ENCODE peak calls at places on chromosomes 7 and 10, in six cellular contexts. T, F, Z, W, V and P are unnamed samples.

GRCh38 chr10:122983898-122984297 is 3.7 kb downstream of the PSTK start:
- DNase-seq in T (no peak), F (no peak), Z (no peak), W (no peak), V (no peak), P (no peak)

GRCh38 chr10:18437486-18437885 is 213.9 kb downstream of the NSUN6 start:
- DNase-seq in T (no peak), F (no peak), Z (no peak), W (no peak), V (no peak), P (no peak)

GRCh38 chr7:20063645-20064044 is 153.5 kb downstream of the MACC1 start:
- DNase-seq in T (no peak), F (no peak), Z (no peak), W (no peak), V (no peak), P (no peak)

GRCh38 chr7:94509264-94509878 is at the start of gene CASD1:
- DNase-seq in T (peak), F (peak), Z (peak), W (peak), V (peak), P (peak)

GRCh38 chr10:110010076-110011069 is 2.6 kb downstream of the ADD3 start:
- DNase-seq in T (no peak), F (no peak), Z (no peak), W (peak), V (no peak), P (peak)

GRCh38 chr10:7773845-7774801 is 13.7 kb downstream of the KIN start:
- DNase-seq in T (peak), F (no peak), Z (no peak), W (no peak), V (no peak), P (no peak)

GRCh38 chr7:106283501-106283830 is 1.3 kb downstream of the NAMPT start:
- DNase-seq in T (no peak), F (peak), Z (no peak), W (no peak), V (no peak), P (no peak)

GRCh38 chr10:108791794-108792474 is 1131.4 kb downstream of the XPNPEP1 start:
- DNase-seq in T (no peak), F (no peak), Z (no peak), W (no peak), V (no peak), P (no peak)

GRCh38 chr10:3971713-3972112 is 186.7 kb upstream of the KLF6 start:
- DNase-seq in T (no peak), F (no peak), Z (no peak), W (no peak), V (no peak), P (no peak)

GRCh38 chr7:88167223-88167622 is 52.6 kb downstream of the SRI start:
- DNase-seq in T (no peak), F (no peak), Z (no peak), W (no peak), V (no peak), P (no peak)

GRCh38 chr10:123442901-123443300 is 223.3 kb upstream of the GPR26 start:
- DNase-seq in T (no peak), F (no peak), Z (no peak), W (no peak), V (no peak), P (no peak)

GRCh38 chr7:137969828-137970227 is 32.1 kb downstream of the CREB3L2 start:
- DNase-seq in T (no peak), F (no peak), Z (no peak), W (no peak), V (no peak), P (no peak)

GRCh38 chr7:137403282-137403681 is 59.7 kb upstream of the PTN start:
- DNase-seq in T (no peak), F (no peak), Z (no peak), W (no peak), V (no peak), P (no peak)

GRCh38 chr7:46485481-46486065 is 564.5 kb upstream of the IGFBP3 start:
- DNase-seq in T (no peak), F (peak), Z (no peak), W (no peak), V (no peak), P (no peak)

GRCh38 chr10:14474656-14475055 is 143.9 kb upstream of the FRMD4A start:
- DNase-seq in T (no peak), F (no peak), Z (peak), W (no peak), V (no peak), P (no peak)

GRCh38 chr7:135620447-135620846 is 41.9 kb upstream of the STMP1 start:
- DNase-seq in T (no peak), F (no peak), Z (no peak), W (no peak), V (no peak), P (no peak)

GRCh38 chr7:122520961-122521555 is 177.9 kb downstream of the RNF133 start:
- DNase-seq in T (no peak), F (no peak), Z (no peak), W (no peak), V (no peak), P (no peak)

GRCh38 chr7:101066141-101066857 is 19.0 kb upstream of the TRIM56 start:
- DNase-seq in T (no peak), F (no peak), Z (no peak), W (no peak), V (no peak), P (no peak)

GRCh38 chr7:47361229-47361628 is 220.7 kb downstream of the TNS3 start:
- DNase-seq in T (no peak), F (no peak), Z (no peak), W (no peak), V (no peak), P (no peak)

GRCh38 chr7:113207441-113207840 is 89.1 kb upstream of the SMIM30 start:
- DNase-seq in T (no peak), F (no peak), Z (no peak), W (no peak), V (no peak), P (no peak)

GRCh38 chr7:132614428-132615076 is 38.3 kb upstream of the PLXNA4 start:
- DNase-seq in T (peak), F (no peak), Z (peak), W (no peak), V (no peak), P (no peak)

GRCh38 chr7:101453617-101454016 is 90.9 kb downstream of the COL26A1 start:
- DNase-seq in T (no peak), F (no peak), Z (no peak), W (no peak), V (no peak), P (no peak)

GRCh38 chr10:126876456-126876855 is 28.8 kb upstream of the DOCK1 start:
- DNase-seq in T (no peak), F (no peak), Z (no peak), W (no peak), V (no peak), P (no peak)

GRCh38 chr10:19432000-19432399 is 383.4 kb downstream of the MALRD1 start:
- DNase-seq in T (no peak), F (no peak), Z (no peak), W (no peak), V (no peak), P (no peak)

GRCh38 chr7:130838738-130839137 is 104.7 kb upstream of the KLF14 start:
- DNase-seq in T (peak), F (no peak), Z (no peak), W (no peak), V (no peak), P (no peak)

GRCh38 chr7:69677054-69677847 is 79.0 kb downstream of the AUTS2 start:
- DNase-seq in T (no peak), F (peak), Z (no peak), W (no peak), V (no peak), P (no peak)

GRCh38 chr10:72316748-72317435 is 37.8 kb downstream of the DNAJB12 start:
- DNase-seq in T (peak), F (no peak), Z (peak), W (peak), V (no peak), P (peak)

GRCh38 chr10:16437540-16437894 is 707 bp downstream of the PTER start:
- DNase-seq in T (no peak), F (peak), Z (no peak), W (no peak), V (no peak), P (no peak)

GRCh38 chr10:6840766-6841165 is 260.7 kb upstream of the PRKCQ start:
- DNase-seq in T (no peak), F (no peak), Z (no peak), W (no peak), V (no peak), P (no peak)

GRCh38 chr10:5041471-5042023 is 37.9 kb upstream of the AKR1C2 start:
- DNase-seq in T (no peak), F (no peak), Z (no peak), W (no peak), V (no peak), P (no peak)

GRCh38 chr10:85213493-85213892 is 885.1 kb downstream of the CCSER2 start:
- DNase-seq in T (no peak), F (no peak), Z (no peak), W (no peak), V (no peak), P (no peak)

GRCh38 chr7:150363872-150364271 is 4.8 kb upstream of the REPIN1 start:
- DNase-seq in T (peak), F (no peak), Z (no peak), W (no peak), V (no peak), P (no peak)

GRCh38 chr10:61970182-61971015 is 68.9 kb downstream of the ARID5B start:
- DNase-seq in T (peak), F (no peak), Z (no peak), W (no peak), V (no peak), P (no peak)

GRCh38 chr10:3293536-3294431 is 121.2 kb upstream of the PITRM1 start:
- DNase-seq in T (no peak), F (no peak), Z (no peak), W (no peak), V (no peak), P (no peak)

GRCh38 chr7:22572937-22573336 is 72.9 kb upstream of the STEAP1B start:
- DNase-seq in T (no peak), F (peak), Z (no peak), W (no peak), V (no peak), P (no peak)

GRCh38 chr10:84404783-84405182 is 76.4 kb downstream of the CCSER2 start:
- DNase-seq in T (no peak), F (no peak), Z (no peak), W (no peak), V (no peak), P (no peak)

GRCh38 chr7:67857698-67858097 is 861.1 kb downstream of the TYW1 start:
- DNase-seq in T (no peak), F (no peak), Z (no peak), W (no peak), V (no peak), P (no peak)

GRCh38 chr7:77247206-77247850 is 47.7 kb upstream of the FGL2 start:
- DNase-seq in T (peak), F (peak), Z (peak), W (peak), V (peak), P (peak)